ENCODE peak calls at places on chromosomes 13 and 19, in four cellular contexts. C is mucosa of gallbladder; L is foreskin fibroblast; S is activated CD8-positive, alpha-beta memory T cell treated with anti-CD3 and anti-CD28 coated beads for 48 hours. K is an unnamed sample.

GRCh38 chr19:30406220-30406944 is 34.2 kb downstream of the ZNF536 start:
- DNase-seq in C (no peak), L (peak), S (no peak), K (peak)

GRCh38 chr13:79457390-79457789 is 23.6 kb upstream of the NDFIP2 start:
- DNase-seq in L (no peak), C (no peak), S (no peak), K (no peak)

GRCh38 chr19:32928806-32929205 is 43.0 kb downstream of the CEP89 start:
- DNase-seq in L (no peak), S (no peak), C (no peak), K (no peak)

GRCh38 chr19:28539759-28540158 is 673.2 kb downstream of the UQCRFS1 start:
- DNase-seq in C (no peak), L (no peak), S (no peak), K (no peak)

GRCh38 chr13:50512602-50513527 is 330.6 kb downstream of the DLEU7 start:
- DNase-seq in S (no peak), L (peak), C (peak), K (peak)

GRCh38 chr13:40406405-40407138 is 259.9 kb downstream of the FOXO1 start:
- DNase-seq in C (no peak), S (no peak), L (peak), K (no peak)

GRCh38 chr13:113882266-113882627 is 18.4 kb upstream of the GAS6 start:
- DNase-seq in C (no peak), L (no peak), S (no peak), K (no peak)

GRCh38 chr13:75481176-75482069 is 546 bp downstream of the TBC1D4 start:
- DNase-seq in C (no peak), S (peak), L (peak), K (peak)

GRCh38 chr13:76928456-76928855 is 19.9 kb upstream of the ACOD1 start:
- DNase-seq in C (no peak), S (no peak), L (no peak), K (no peak)

GRCh38 chr19:45158503-45159026 is 2.2 kb downstream of the NKPD1 start:
- DNase-seq in C (no peak), S (no peak), L (no peak), K (no peak)

GRCh38 chr19:6723738-6724137 is 3.3 kb upstream of the C3 start:
- DNase-seq in L (no peak), S (no peak), C (no peak), K (no peak)

GRCh38 chr19:38228005-38228377 is 4.0 kb upstream of the DPF1 start:
- DNase-seq in C (no peak), L (no peak), S (no peak), K (no peak)

GRCh38 chr19:37926711-37927110 is 19.7 kb downstream of the SIPA1L3 start:
- DNase-seq in L (no peak), S (no peak), C (no peak), K (no peak)

GRCh38 chr13:103931885-103932284 is 865.7 kb upstream of the SLC10A2 start:
- DNase-seq in C (no peak), L (no peak), S (no peak), K (no peak)

GRCh38 chr13:62747629-62748028 is 1332.0 kb upstream of the PCDH20 start:
- DNase-seq in L (peak), S (no peak), C (no peak), K (peak)

GRCh38 chr19:32876236-32876918 is 6.8 kb upstream of the SLC7A9 start:
- DNase-seq in S (no peak), C (no peak), L (no peak), K (no peak)

GRCh38 chr13:21610687-21611086 is 6.7 kb upstream of the MICU2 start:
- DNase-seq in C (no peak), L (no peak), S (no peak), K (no peak)

GRCh38 chr19:47848871-47849473 is 10.1 kb upstream of the TPRX2 start:
- DNase-seq in C (no peak), L (no peak), S (no peak), K (peak)

GRCh38 chr19:56348289-56348877 is 33.7 kb upstream of the ZSCAN5A start:
- DNase-seq in C (no peak), S (no peak), L (no peak), K (peak)

GRCh38 chr13:98476538-98476966 is 100.4 kb downstream of the STK24 start:
- DNase-seq in L (peak), C (peak), S (peak), K (peak)

GRCh38 chr13:96475103-96475502 is 385.2 kb downstream of the HS6ST3 start:
- DNase-seq in S (no peak), C (no peak), L (no peak), K (no peak)

GRCh38 chr19:41341669-41342490 is 11.8 kb downstream of the TGFB1 start:
- DNase-seq in C (no peak), L (no peak), S (no peak), K (no peak)

GRCh38 chr19:3692141-3693029 is 7.9 kb downstream of the PIP5K1C start:
- DNase-seq in L (no peak), C (no peak), S (no peak), K (no peak)

GRCh38 chr13:105346141-105346766 is 1189.2 kb downstream of the EFNB2 start:
- DNase-seq in C (no peak), L (peak), S (no peak), K (peak)

GRCh38 chr19:18683955-18684641 is 618 bp downstream of the CRTC1 start:
- DNase-seq in L (no peak), C (no peak), S (no peak), K (no peak)

GRCh38 chr19:15251749-15252397 is 19.6 kb upstream of the EPHX3 start:
- DNase-seq in L (peak), C (peak), S (no peak), K (peak)

GRCh38 chr13:40145139-40145538 is 489.7 kb downstream of the COG6 start:
- DNase-seq in C (no peak), S (no peak), L (no peak), K (no peak)